ENCODE peak calls at places on chromosome 11, in five cellular contexts. U is GM04504, S is cardiac septum, F is HEK293T, T is globus pallidus. W is an unnamed sample.

GRCh38 chr11:46948378-46949131 is 12.0 kb downstream of the CSTPP1 start:
- DNase-seq in U (peak), S (no peak), F (peak), T (no peak), W (no peak)

GRCh38 chr11:44962464-44962863 is 11.8 kb upstream of the TP53I11 start:
- DNase-seq in U (no peak), S (no peak), F (no peak), T (no peak), W (no peak)

GRCh38 chr11:106288988-106289387 is 211.5 kb downstream of the AASDHPPT start:
- DNase-seq in U (no peak), S (no peak), F (no peak), T (no peak), W (peak)

GRCh38 chr11:2091786-2092463 is 47.3 kb downstream of the IGF2 start:
- DNase-seq in U (no peak), S (peak), F (no peak), T (no peak), W (no peak)

GRCh38 chr11:68411501-68411991 is 49.0 kb upstream of the PPP6R3 start:
- DNase-seq in U (no peak), S (no peak), F (no peak), T (no peak), W (no peak)

GRCh38 chr11:19861171-19861570 is 148.5 kb downstream of the NAV2 start:
- DNase-seq in U (no peak), S (no peak), F (no peak), T (no peak), W (peak)

GRCh38 chr11:65429069-65429681 is 6.6 kb downstream of the NEAT1 start:
- DNase-seq in U (peak), S (peak), F (no peak), T (peak), W (peak)

GRCh38 chr11:96102664-96103068 is 178.8 kb upstream of the MTMR2 start:
- DNase-seq in U (no peak), S (no peak), F (no peak), T (no peak), W (no peak)

GRCh38 chr11:1202776-1203504 is 19.9 kb upstream of the MUC5B start:
- DNase-seq in U (peak), S (peak), F (peak), T (peak), W (peak)

GRCh38 chr11:113896156-113896879 is 8.3 kb upstream of the HTR3B start:
- DNase-seq in U (no peak), S (no peak), F (peak), T (no peak), W (peak)

GRCh38 chr11:44316388-44317240 is 6.7 kb upstream of the ALX4 start:
- DNase-seq in U (no peak), S (no peak), F (no peak), T (no peak), W (no peak)

GRCh38 chr11:36142439-36142838 is 146.8 kb downstream of the COMMD9 start:
- DNase-seq in U (no peak), S (no peak), F (no peak), T (no peak), W (no peak)

GRCh38 chr11:86672007-86672621 is at the start of gene ME3:
- DNase-seq in U (peak), S (peak), F (no peak), T (peak), W (peak)

W was measured in G401.